ENCODE peak calls at places on chromosomes 2 and 18, in five cellular contexts. C is mucosa of gallbladder, T is retina, K is ecto neural progenitor cell, B is fibroblast of pulmonary artery. M is an unnamed sample.

GRCh38 chr2:230307485-230307884 is 19.5 kb upstream of the SP140L start:
- DNase-seq in C (no peak), T (no peak), K (no peak), B (no peak), M (no peak)

GRCh38 chr2:189982777-189983394 is 79.6 kb downstream of the MSTN start:
- DNase-seq in C (no peak), T (no peak), K (no peak), B (peak), M (no peak)

GRCh38 chr2:238267341-238267710 is 21.1 kb downstream of the PER2 start:
- DNase-seq in C (no peak), T (no peak), K (no peak), B (no peak), M (no peak)

GRCh38 chr2:97688062-97688827 is 18.7 kb downstream of the C2orf92 start:
- DNase-seq in C (no peak), T (no peak), K (no peak), B (no peak), M (no peak)

GRCh38 chr2:219692521-219692920 is 65.1 kb downstream of the SLC4A3 start:
- DNase-seq in C (no peak), T (no peak), K (no peak), B (no peak), M (no peak)

GRCh38 chr2:98483257-98483861 is 38.7 kb downstream of the INPP4A start:
- DNase-seq in C (no peak), T (no peak), K (no peak), B (no peak), M (no peak)

GRCh38 chr18:49162226-49162848 is 211.6 kb upstream of the SMAD7 start:
- DNase-seq in C (no peak), T (no peak), K (no peak), B (no peak), M (no peak)

GRCh38 chr2:147076634-147077033 is 768.2 kb upstream of the ACVR2A start:
- DNase-seq in C (no peak), T (no peak), K (no peak), B (peak), M (no peak)

GRCh38 chr2:205052781-205053180 is 507.5 kb downstream of the PARD3B start:
- DNase-seq in C (no peak), T (no peak), K (no peak), B (no peak), M (no peak)

GRCh38 chr18:47191956-47192355 is 15.8 kb upstream of the IER3IP1 start:
- DNase-seq in C (no peak), T (no peak), K (no peak), B (peak), M (no peak)

GRCh38 chr18:374735-375168 is 106.9 kb upstream of the THOC1 start:
- DNase-seq in C (peak), T (no peak), K (no peak), B (no peak), M (no peak)

GRCh38 chr2:65026154-65026553 is 30.1 kb upstream of the CEP68 start:
- DNase-seq in C (no peak), T (no peak), K (no peak), B (no peak), M (no peak)

GRCh38 chr2:119684553-119684952 is 5.6 kb downstream of the TMEM177 start:
- DNase-seq in C (no peak), T (peak), K (no peak), B (no peak), M (no peak)

GRCh38 chr2:238487652-238488346 is 61.1 kb downstream of the ASB1 start:
- DNase-seq in C (no peak), T (no peak), K (no peak), B (no peak), M (peak)

GRCh38 chr2:25227576-25227975 is 59.2 kb upstream of the POMC start:
- DNase-seq in C (no peak), T (no peak), K (no peak), B (no peak), M (no peak)

GRCh38 chr2:189409136-189409535 is 32.1 kb upstream of the WDR75 start:
- DNase-seq in C (no peak), T (no peak), K (no peak), B (no peak), M (no peak)

GRCh38 chr2:240257940-240258580 is 117.6 kb upstream of the OTOS start:
- DNase-seq in C (no peak), T (no peak), K (no peak), B (no peak), M (no peak)

GRCh38 chr2:152106464-152106863 is 7.6 kb upstream of the CACNB4 start:
- DNase-seq in C (no peak), T (no peak), K (no peak), B (no peak), M (no peak)

GRCh38 chr18:59662008-59662701 is 35.1 kb downstream of the CCBE1 start:
- DNase-seq in C (no peak), T (no peak), K (no peak), B (no peak), M (no peak)

GRCh38 chr2:138658187-138658894 is 121.8 kb downstream of the NXPH2 start:
- DNase-seq in C (no peak), T (no peak), K (no peak), B (no peak), M (no peak)

GRCh38 chr2:208017721-208018120 is 7.6 kb downstream of the PLEKHM3 start:
- DNase-seq in C (no peak), T (no peak), K (no peak), B (no peak), M (no peak)

GRCh38 chr18:31302991-31303390 is 15.0 kb upstream of the DSG1 start:
- DNase-seq in C (no peak), T (no peak), K (no peak), B (peak), M (no peak)

GRCh38 chr2:50433635-50434034 is 598.3 kb downstream of the NRXN1 start:
- DNase-seq in C (no peak), T (no peak), K (no peak), B (no peak), M (no peak)

GRCh38 chr2:136297312-136297711 is 179.4 kb upstream of the CXCR4 start:
- DNase-seq in C (no peak), T (no peak), K (no peak), B (no peak), M (no peak)

GRCh38 chr2:237432484-237433092 is 18.6 kb upstream of the COL6A3 start:
- DNase-seq in C (peak), T (no peak), K (no peak), B (peak), M (peak)

GRCh38 chr2:953408-953807 is 2.8 kb downstream of the SNTG2 start:
- DNase-seq in C (no peak), T (no peak), K (no peak), B (no peak), M (no peak)

GRCh38 chr2:135913726-135914365 is 37.6 kb upstream of the MCM6 start:
- DNase-seq in C (peak), T (peak), K (no peak), B (peak), M (peak)

GRCh38 chr2:60002158-60002867 is 551.1 kb downstream of the BCL11A start:
- DNase-seq in C (no peak), T (no peak), K (no peak), B (no peak), M (no peak)

M was measured in SJSA1.